ENCODE peak calls at places on chromosomes 16 and 17, in ten cellular contexts. H, K, P, B, V, E, A, R, G and T are unnamed samples. For H3K4me1, the result is how much of the 10 kb centered on the place peaks cover.

GRCh38 chr17:17494499-17495447 is 1.4 kb downstream of the RASD1 start:
- DNase-seq in H (peak), K (peak), P (peak), B (peak), V (peak), E (peak), A (peak), R (peak), G (peak), T (peak)

GRCh38 chr17:74742153-74742515 is 5.1 kb downstream of the RAB37 start:
- DNase-seq in H (no peak), K (no peak), P (peak), B (no peak), V (no peak), E (no peak), A (no peak), R (no peak), G (no peak), T (no peak)

GRCh38 chr17:59427425-59427921 is 96.0 kb downstream of the YPEL2 start:
- DNase-seq in H (no peak), K (no peak), P (peak), B (peak), V (no peak), E (peak), A (no peak), R (no peak), G (no peak), T (peak)

GRCh38 chr16:67967956-67968439 is 439 bp downstream of the SLC12A4 start:
- DNase-seq in H (peak), K (no peak), P (peak), B (peak), V (peak), E (no peak), A (peak), R (peak), G (peak), T (peak)

GRCh38 chr17:15502315-15503112 is 35.1 kb upstream of the CDRT4 start:
- DNase-seq in H (peak), K (peak), P (peak), B (peak), V (peak), E (peak), A (peak), R (peak), G (peak), T (peak)

GRCh38 chr17:46898860-46899259 is 24.1 kb upstream of the GOSR2 start:
- DNase-seq in H (no peak), K (no peak), P (no peak), B (no peak), V (no peak), E (no peak), A (no peak), R (no peak), G (no peak), T (no peak)

GRCh38 chr17:40331743-40332641 is 23.0 kb downstream of the RARA start:
- DNase-seq in H (no peak), K (peak), P (no peak), B (peak), V (peak), E (peak), A (no peak), R (peak), G (no peak), T (peak)

GRCh38 chr17:45103269-45103795 is 29.0 kb downstream of the PLCD3 start:
- DNase-seq in H (no peak), K (no peak), P (no peak), B (no peak), V (no peak), E (no peak), A (no peak), R (no peak), G (no peak), T (no peak)

GRCh38 chr17:2697611-2698162 is 13.9 kb downstream of the CLUH start:
- DNase-seq in H (no peak), K (peak), P (no peak), B (no peak), V (peak), E (no peak), A (no peak), R (no peak), G (no peak), T (no peak)

GRCh38 chr17:70976447-70976846 is 807.1 kb downstream of the KCNJ2 start:
- DNase-seq in H (no peak), K (no peak), P (no peak), B (no peak), V (no peak), E (no peak), A (no peak), R (no peak), G (no peak), T (no peak)

GRCh38 chr16:82042841-82043240 is 7.8 kb downstream of the HSD17B2 start:
- DNase-seq in H (no peak), K (no peak), P (no peak), B (no peak), V (no peak), E (no peak), A (no peak), R (no peak), G (no peak), T (no peak)

GRCh38 chr16:82043680-82044584 is 8.9 kb downstream of the HSD17B2 start:
- DNase-seq in H (peak), K (no peak), P (peak), B (peak), V (no peak), E (no peak), A (no peak), R (no peak), G (no peak), T (no peak)

GRCh38 chr16:82042144-82042543 is 7.1 kb downstream of the HSD17B2 start:
- DNase-seq in H (no peak), K (no peak), P (no peak), B (no peak), V (no peak), E (no peak), A (no peak), R (no peak), G (no peak), T (no peak)

GRCh38 chr16:82040296-82040695 is 5.2 kb downstream of the HSD17B2 start:
- DNase-seq in H (no peak), K (no peak), P (no peak), B (no peak), V (no peak), E (no peak), A (no peak), R (no peak), G (no peak), T (no peak)

DNA sequence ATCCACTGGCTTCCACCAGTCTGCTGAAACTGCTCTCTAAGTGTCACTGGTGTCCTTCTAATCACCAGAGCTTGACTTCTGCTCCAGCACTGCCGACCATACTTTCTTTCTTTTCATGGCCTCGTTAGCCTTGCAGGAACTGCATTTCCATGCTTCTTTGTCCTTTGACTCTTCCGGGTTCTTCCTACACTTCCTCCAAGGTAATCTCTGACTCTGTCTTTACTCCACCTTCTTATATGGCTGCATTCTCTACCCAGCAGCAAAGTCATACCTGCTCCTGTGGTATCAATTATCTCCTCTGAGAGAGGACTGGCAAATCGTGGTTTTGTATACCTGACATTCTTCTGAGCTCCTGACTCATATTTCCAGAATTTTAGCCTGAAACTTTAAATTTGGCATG is 6.5 kb downstream of the HSD17B2 start:
- DNase-seq in H (no peak), K (no peak), P (no peak), B (no peak), V (no peak), E (no peak), A (no peak), R (no peak), G (no peak), T (no peak)
- H3K4me1 ChIP-seq in H (under half), K (under half), P (under half), B (under half), V (under half), E (under half), A (under half), R (under half), G (under half), T (under half)

DNA sequence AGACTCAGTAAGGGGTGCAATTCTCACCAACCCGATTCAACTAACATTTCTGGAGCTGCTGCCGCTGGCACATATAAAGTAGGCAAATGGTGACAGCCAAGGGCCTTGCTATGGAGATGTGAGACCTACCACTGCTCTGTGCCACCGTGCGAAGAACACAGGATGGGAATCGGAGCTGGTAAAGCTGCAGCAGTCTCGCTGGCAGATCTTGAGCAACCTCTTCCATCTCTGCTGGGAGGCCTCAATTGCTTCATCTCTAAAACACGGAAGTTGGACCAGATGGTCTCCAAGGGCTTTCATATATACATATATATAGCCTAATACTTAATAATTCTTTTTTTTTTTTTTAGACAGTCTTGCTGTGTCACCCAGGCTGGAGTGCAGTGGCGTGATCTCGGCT is 128.9 kb upstream of the RCVRN start:
- DNase-seq in H (no peak), K (peak), P (no peak), B (peak), V (no peak), E (no peak), A (no peak), R (no peak), G (no peak), T (no peak)
- H3K27ac ChIP-seq in H (no peak), K (peak), P (no peak), B (no peak), V (peak), E (no peak), A (no peak), R (peak), G (no peak), T (no peak)

DNA sequence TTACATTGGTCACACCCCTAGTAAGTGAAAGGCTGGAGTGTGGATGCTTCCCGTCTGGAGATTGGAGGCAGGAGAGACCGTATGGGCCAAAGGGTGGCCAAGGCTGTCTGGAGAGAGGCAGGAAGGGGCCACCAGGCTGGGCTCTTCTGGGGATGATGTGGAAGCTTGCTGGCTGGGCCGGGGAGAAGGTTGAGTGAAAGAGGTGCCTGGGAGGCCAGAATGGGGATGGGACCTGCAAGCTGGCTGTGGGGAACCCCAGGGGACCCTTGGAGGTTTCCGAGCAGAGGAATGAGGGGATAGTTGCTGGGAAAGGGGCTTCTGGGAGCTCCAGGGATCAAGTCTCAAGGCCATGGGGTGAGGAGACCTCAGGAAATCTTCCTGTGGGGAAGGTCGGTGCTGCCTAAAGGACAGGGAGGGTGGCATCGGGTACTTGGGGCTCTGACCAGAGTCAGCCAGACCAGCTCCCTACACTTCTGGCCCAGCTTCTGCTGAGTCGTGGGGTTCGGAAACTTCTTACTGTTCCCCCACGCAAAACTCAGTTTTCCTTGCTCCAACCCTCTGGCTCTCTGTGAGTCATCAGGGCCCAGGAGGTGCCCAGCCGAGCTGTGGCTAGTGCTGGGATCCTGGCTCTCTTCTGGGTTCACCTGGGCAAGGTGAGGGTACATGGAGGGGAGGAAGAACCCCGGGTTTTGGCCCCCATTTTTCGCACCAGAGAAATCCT is 3.1 kb downstream of the MRC2 start:
- DNase-seq in H (no peak), K (no peak), P (peak), B (no peak), V (no peak), E (no peak), A (no peak), R (no peak), G (no peak), T (no peak)
- H3K4me1 ChIP-seq in H (under half), K (under half), P (under half), B (under half), V (under half), E (under half), A (under half), R (under half), G (under half), T (under half)

GRCh38 chr17:73285916-73286862 is 24.5 kb upstream of the CPSF4L start:
- DNase-seq in H (no peak), K (no peak), P (no peak), B (no peak), V (peak), E (no peak), A (no peak), R (no peak), G (no peak), T (no peak)
- H3K27ac ChIP-seq in H (no peak), K (no peak), P (no peak), B (no peak), V (peak), E (no peak), A (no peak), R (no peak), G (no peak), T (no peak)